ENCODE peak calls at places on chromosomes 2 and 18, in seven cellular contexts. W, P, J, D, Q, A and L are unnamed samples.

GRCh38 chr2:32611366-32611765 is 16.5 kb upstream of the TTC27 start:
- DNase-seq in J (no peak), W (no peak), P (no peak), D (no peak), A (no peak), Q (no peak), L (no peak)

GRCh38 chr18:63192885-63193349 is 126.7 kb downstream of the BCL2 start:
- DNase-seq in Q (no peak), J (no peak), A (no peak), P (no peak), W (no peak), D (no peak), L (no peak)

GRCh38 chr2:174945601-174946260 is 59.5 kb downstream of the CHN1 start:
- DNase-seq in J (no peak), D (no peak), P (no peak), A (no peak), Q (no peak), W (no peak), L (no peak)

GRCh38 chr2:134268265-134268664 is 14.4 kb downstream of the MGAT5 start:
- DNase-seq in A (no peak), D (peak; percentile 58), J (no peak), W (no peak), P (no peak), Q (no peak), L (no peak)

GRCh38 chr2:148529745-148530144 is 114.8 kb upstream of the EPC2 start:
- DNase-seq in P (no peak), D (no peak), A (no peak), J (no peak), W (no peak), Q (no peak), L (no peak)

GRCh38 chr2:117737846-117738245 is 76.6 kb upstream of the DDX18 start:
- DNase-seq in W (no peak), P (no peak), A (no peak), J (no peak), Q (no peak), D (no peak), L (no peak)

GRCh38 chr2:170716851-170717598 is 1.9 kb downstream of the SP5 start:
- DNase-seq in P (no peak), J (no peak), A (peak; percentile 48), Q (peak; percentile 16), D (peak; percentile 36), W (no peak), L (peak; percentile 90)

GRCh38 chr18:12639990-12640880 is 17.7 kb downstream of the SPIRE1 start:
- DNase-seq in A (no peak), D (peak; percentile 76), J (peak; percentile 82), P (no peak), W (no peak), Q (no peak), L (no peak)

GRCh38 chr2:42547446-42548295 is 20.8 kb upstream of the MTA3 start:
- DNase-seq in D (no peak), P (no peak), Q (no peak), J (no peak), W (no peak), A (no peak), L (no peak)

GRCh38 chr18:31657823-31658669 is 26.3 kb downstream of the B4GALT6 start:
- DNase-seq in W (no peak), Q (no peak), A (no peak), D (peak; percentile 10), J (no peak), P (no peak), L (no peak)

GRCh38 chr2:50895058-50895457 is 136.9 kb downstream of the NRXN1 start:
- DNase-seq in A (no peak), D (no peak), Q (no peak), W (no peak), P (no peak), J (no peak), L (no peak)